ENCODE peak calls at places on chromosomes 11 and 22, in seven cellular contexts. T, R, Z, I, K, D and H are unnamed samples.

GRCh38 chr11:44950036-44950624 is 553 bp downstream of the TP53I11 start:
- DNase-seq in T (no peak), R (no peak), Z (no peak), I (peak), K (no peak), D (no peak), H (no peak)

GRCh38 chr11:15146271-15147003 is 31.7 kb downstream of the INSC start:
- DNase-seq in T (no peak), R (no peak), Z (peak), I (no peak), K (no peak), D (no peak), H (no peak)

GRCh38 chr11:3115321-3115720 is 49.8 kb downstream of the OSBPL5 start:
- DNase-seq in T (no peak), R (no peak), Z (no peak), I (no peak), K (no peak), D (no peak), H (no peak)

GRCh38 chr22:24938741-24939341 is 7.7 kb downstream of the LHFPL7 start:
- DNase-seq in T (peak), R (no peak), Z (peak), I (no peak), K (no peak), D (peak), H (peak)

GRCh38 chr11:35470616-35471015 is 51.3 kb upstream of the SLC1A2 start:
- DNase-seq in T (no peak), R (no peak), Z (no peak), I (no peak), K (no peak), D (no peak), H (no peak)

GRCh38 chr11:57637626-57638004 is 12.1 kb downstream of the YPEL4 start:
- DNase-seq in T (no peak), R (no peak), Z (no peak), I (no peak), K (no peak), D (peak), H (no peak)

GRCh38 chr11:30889116-30889765 is 303.1 kb upstream of the MPPED2 start:
- DNase-seq in T (no peak), R (no peak), Z (peak), I (no peak), K (no peak), D (no peak), H (no peak)

GRCh38 chr22:48644108-48644507 is 1183.6 kb downstream of the BRD1 start:
- DNase-seq in T (no peak), R (no peak), Z (no peak), I (no peak), K (no peak), D (no peak), H (no peak)

GRCh38 chr22:17370036-17370765 is 941 bp downstream of the CECR2 start:
- DNase-seq in T (no peak), R (no peak), Z (no peak), I (no peak), K (no peak), D (peak), H (peak)

GRCh38 chr11:76601712-76602111 is 68.8 kb downstream of the LRRC32 start:
- DNase-seq in T (no peak), R (no peak), Z (no peak), I (no peak), K (no peak), D (no peak), H (no peak)

GRCh38 chr22:38786631-38787030 is 7.3 kb downstream of the DNAL4 start:
- DNase-seq in T (no peak), R (no peak), Z (no peak), I (no peak), K (no peak), D (no peak), H (no peak)

GRCh38 chr22:49469896-49470740 is 357.6 kb downstream of the BRD1 start:
- DNase-seq in T (no peak), R (no peak), Z (no peak), I (no peak), K (no peak), D (no peak), H (no peak)

GRCh38 chr11:35418847-35419712 is at the start of gene SLC1A2:
- DNase-seq in T (peak), R (no peak), Z (peak), I (no peak), K (no peak), D (peak), H (peak)

GRCh38 chr11:35141538-35141937 is 2.6 kb downstream of the CD44 start:
- DNase-seq in T (no peak), R (no peak), Z (no peak), I (peak), K (no peak), D (no peak), H (no peak)

GRCh38 chr11:93238956-93239355 is 41.2 kb upstream of the SLC36A4 start:
- DNase-seq in T (no peak), R (no peak), Z (no peak), I (no peak), K (no peak), D (no peak), H (no peak)

GRCh38 chr11:16787035-16787744 is 48.7 kb downstream of the C11orf58 start:
- DNase-seq in T (no peak), R (no peak), Z (peak), I (no peak), K (no peak), D (no peak), H (no peak)

GRCh38 chr22:50114221-50114981 is 24.6 kb downstream of the MOV10L1 start:
- DNase-seq in T (no peak), R (no peak), Z (peak), I (no peak), K (no peak), D (peak), H (no peak)

GRCh38 chr11:107898270-107898669 is 30.0 kb upstream of the RAB39A start:
- DNase-seq in T (no peak), R (no peak), Z (peak), I (no peak), K (no peak), D (peak), H (peak)

GRCh38 chr11:104332110-104332509 is 168.2 kb upstream of the PDGFD start:
- DNase-seq in T (no peak), R (no peak), Z (no peak), I (no peak), K (no peak), D (peak), H (no peak)

GRCh38 chr11:47847537-47847891 is 636 bp downstream of the NUP160 start:
- DNase-seq in T (no peak), R (peak), Z (no peak), I (no peak), K (no peak), D (no peak), H (no peak)

GRCh38 chr22:38860291-38861169 is 11.5 kb downstream of the CBX6 start:
- DNase-seq in T (no peak), R (no peak), Z (no peak), I (no peak), K (no peak), D (peak), H (no peak)

GRCh38 chr11:61756452-61757212 is 4.2 kb downstream of the MYRF start:
- DNase-seq in T (no peak), R (peak), Z (peak), I (no peak), K (no peak), D (no peak), H (peak)

GRCh38 chr22:45906946-45907345 is 70.0 kb downstream of the WNT7B start:
- DNase-seq in T (no peak), R (no peak), Z (no peak), I (no peak), K (no peak), D (no peak), H (no peak)

GRCh38 chr11:125110996-125111340 is 458 bp downstream of the TMEM218 start:
- DNase-seq in T (peak), R (no peak), Z (no peak), I (peak), K (no peak), D (peak), H (no peak)

GRCh38 chr11:119029340-119030028 is 1.2 kb downstream of the SLC37A4 start:
- DNase-seq in T (no peak), R (peak), Z (no peak), I (peak), K (no peak), D (no peak), H (peak)

GRCh38 chr11:118887219-118887618 is 3.5 kb downstream of the CXCR5 start:
- DNase-seq in T (no peak), R (no peak), Z (no peak), I (no peak), K (no peak), D (no peak), H (no peak)

GRCh38 chr11:87259731-87260130 is 222.0 kb downstream of the TMEM135 start:
- DNase-seq in T (no peak), R (no peak), Z (no peak), I (no peak), K (no peak), D (no peak), H (no peak)

GRCh38 chr11:78666675-78667129 is 92.0 kb upstream of the NARS2 start:
- DNase-seq in T (no peak), R (no peak), Z (no peak), I (no peak), K (no peak), D (no peak), H (no peak)

GRCh38 chr11:114166897-114167323 is 107.4 kb downstream of the ZBTB16 start:
- DNase-seq in T (peak), R (no peak), Z (peak), I (no peak), K (peak), D (no peak), H (no peak)

GRCh38 chr11:92390783-92391182 is 166.2 kb downstream of the FAT3 start:
- DNase-seq in T (no peak), R (no peak), Z (no peak), I (no peak), K (no peak), D (no peak), H (no peak)

GRCh38 chr11:80103149-80103859 is 662.5 kb upstream of the TENM4 start:
- DNase-seq in T (no peak), R (no peak), Z (peak), I (no peak), K (peak), D (no peak), H (no peak)

GRCh38 chr11:65852508-65853248 is 5.3 kb downstream of the CFL1 start:
- DNase-seq in T (no peak), R (no peak), Z (no peak), I (peak), K (no peak), D (no peak), H (no peak)

GRCh38 chr11:58832246-58832645 is 12.3 kb downstream of the GLYATL2 start:
- DNase-seq in T (no peak), R (no peak), Z (peak), I (no peak), K (no peak), D (no peak), H (no peak)